ENCODE peak calls at places on chromosomes 1 and 21, in eight cellular contexts. L is AG08395; W is fibroblast of villous mesenchyme; X is RKO; R is putamen; T is activated CD8-positive, alpha-beta memory T cell treated with anti-CD3 and anti-CD28 coated beads for 24 hours; U is stomach; C is left lung. E is an unnamed sample.

GRCh38 chr21:43902441-43902840 is 37.4 kb downstream of the AGPAT3 start:
- DNase-seq in X (no peak), W (peak; percentile 73), U (no peak), T (no peak), C (no peak), R (no peak), L (no peak), E (no peak)

GRCh38 chr1:56644941-56645662 is at the start of gene PRKAA2:
- DNase-seq in R (peak; percentile 20), U (peak; percentile 48), W (no peak), C (peak; percentile 81), T (no peak), X (no peak), L (peak; percentile 26), E (peak; percentile 55)

GRCh38 chr1:11502516-11502915 is 23.6 kb downstream of the DISP3 start:
- DNase-seq in R (no peak), X (no peak), C (no peak), L (no peak), T (no peak), U (no peak), W (no peak), E (no peak)

GRCh38 chr1:89274431-89274857 is 1.8 kb upstream of the GBP5 start:
- DNase-seq in W (peak; percentile 78), X (no peak), U (no peak), L (peak; percentile 67), T (no peak), C (no peak), R (no peak), E (no peak)

GRCh38 chr1:18646776-18647410 is 16.2 kb downstream of the PAX7 start:
- DNase-seq in C (no peak), U (no peak), T (no peak), W (no peak), L (no peak), X (no peak), R (no peak), E (no peak)

GRCh38 chr1:41534181-41535076 is 49.9 kb upstream of the EDN2 start:
- DNase-seq in R (no peak), C (peak; percentile 24), L (no peak), T (no peak), U (no peak), X (no peak), W (no peak), E (peak; percentile 24)

GRCh38 chr1:234681065-234681464 is 71.1 kb upstream of the IRF2BP2 start:
- DNase-seq in L (no peak), C (no peak), U (no peak), W (no peak), T (peak; percentile 26), X (no peak), R (no peak), E (no peak)

GRCh38 chr1:58739851-58740466 is 40.1 kb upstream of the MYSM1 start:
- DNase-seq in X (peak; percentile 80), W (peak; percentile 74), T (no peak), C (no peak), R (peak; percentile 39), L (peak; percentile 58), U (no peak), E (no peak)

GRCh38 chr1:68051475-68051874 is 1.0 kb upstream of the DIRAS3 start:
- DNase-seq in X (no peak), C (peak; percentile 68), T (no peak), U (no peak), W (peak; percentile 70), R (peak; percentile 41), L (peak; percentile 79), E (peak; percentile 78)

GRCh38 chr1:56508523-56508983 is 70.8 kb downstream of the PLPP3 start:
- DNase-seq in W (peak; percentile 16), R (no peak), C (peak; percentile 78), U (peak; percentile 78), T (no peak), X (peak; percentile 4), L (peak; percentile 17), E (peak; percentile 80)

GRCh38 chr1:222736972-222737371 is at the start of gene FAM177B:
- DNase-seq in T (no peak), C (no peak), X (no peak), L (no peak), U (no peak), R (peak; percentile 17), W (no peak), E (no peak)

GRCh38 chr1:109454497-109455133 is 11.7 kb upstream of the SYPL2 start:
- DNase-seq in L (no peak), X (no peak), T (no peak), U (no peak), W (no peak), C (no peak), R (no peak), E (no peak)

GRCh38 chr1:222928212-222928611 is 113.4 kb downstream of the DISP1 start:
- DNase-seq in U (peak; percentile 73), X (no peak), T (no peak), W (peak; percentile 49), L (peak; percentile 10), C (no peak), R (peak; percentile 17), E (peak; percentile 41)

GRCh38 chr1:6080469-6080868 is 34.8 kb downstream of the KCNAB2 start:
- DNase-seq in U (no peak), L (no peak), C (no peak), R (no peak), W (no peak), T (no peak), X (no peak), E (no peak)

GRCh38 chr1:8970870-8971337 is 25.2 kb downstream of the CA6 start:
- DNase-seq in U (no peak), W (no peak), C (no peak), T (no peak), L (no peak), X (no peak), R (no peak), E (no peak)

GRCh38 chr21:42276526-42277154 is 38.6 kb downstream of the TFF3 start:
- DNase-seq in C (peak; percentile 49), R (no peak), W (no peak), L (no peak), X (no peak), U (no peak), T (no peak), E (no peak)

GRCh38 chr1:33321178-33321577 is 280 bp upstream of the A3GALT2 start:
- DNase-seq in R (no peak), W (no peak), U (no peak), X (no peak), L (no peak), C (no peak), T (no peak), E (no peak)

GRCh38 chr1:226365831-226366231 is 42.1 kb downstream of the PARP1 start:
- DNase-seq in L (no peak), U (no peak), C (no peak), W (no peak), X (no peak), T (no peak), R (no peak), E (no peak)

GRCh38 chr1:178109348-178110143 is 15.6 kb downstream of the RASAL2 start:
- DNase-seq in R (no peak), L (no peak), T (no peak), C (no peak), U (no peak), W (no peak), X (no peak), E (no peak)

GRCh38 chr1:41631971-41632370 is 147.5 kb upstream of the EDN2 start:
- DNase-seq in L (peak; percentile 76), U (no peak), C (no peak), X (peak; percentile 5), R (no peak), T (no peak), W (peak; percentile 43), E (no peak)

GRCh38 chr1:224213438-224214119 is 30.5 kb downstream of the DEGS1 start:
- DNase-seq in X (no peak), R (no peak), L (no peak), U (peak; percentile 48), T (no peak), C (no peak), W (no peak), E (no peak)

GRCh38 chr1:209742409-209743144 is 13.3 kb upstream of the TRAF3IP3 start:
- DNase-seq in T (no peak), L (peak; percentile 33), C (no peak), R (no peak), W (peak; percentile 49), X (peak; percentile 4), U (no peak), E (no peak)

GRCh38 chr1:86648255-86648654 is 56.1 kb upstream of the SH3GLB1 start:
- DNase-seq in U (no peak), R (no peak), T (no peak), X (peak; percentile 91), W (peak; percentile 44), C (no peak), L (peak; percentile 76), E (no peak)

GRCh38 chr1:164914208-164914607 is 355.2 kb downstream of the PBX1 start:
- DNase-seq in X (no peak), R (peak; percentile 18), C (no peak), T (no peak), L (peak; percentile 5), U (no peak), W (peak; percentile 77), E (no peak)

GRCh38 chr1:189431437-189431836 is 1046.2 kb downstream of the BRINP3 start:
- DNase-seq in W (no peak), L (no peak), T (no peak), R (no peak), C (no peak), X (no peak), U (no peak), E (no peak)

GRCh38 chr1:18149113-18149641 is 41.6 kb downstream of the IGSF21 start:
- DNase-seq in W (no peak), U (no peak), C (no peak), X (no peak), R (no peak), T (no peak), L (no peak), E (no peak)

GRCh38 chr1:21042920-21043605 is 133.6 kb downstream of the EIF4G3 start:
- DNase-seq in C (no peak), L (peak; percentile 25), R (no peak), W (peak; percentile 70), X (no peak), T (no peak), U (no peak), E (no peak)